ENCODE peak calls at places on chromosomes 13 and 19, in five cellular contexts. One of them, this sample, is unnamed.

GRCh38 chr19:2618611-2619010 is 83.9 kb downstream of the GNG7 start:
- DNase-seq in nephron progenitor cell: no peak
- DNase-seq in OCI-LY7: peak; percentile 71
- DNase-seq in B cell: peak; percentile 40
- DNase-seq in glutamatergic neuron: no peak
- DNase-seq in this sample: no peak

GRCh38 chr13:39016789-39017188 is 21.1 kb downstream of the PROSER1 start:
- DNase-seq in nephron progenitor cell: peak; percentile 5
- DNase-seq in OCI-LY7: peak; percentile 34
- DNase-seq in glutamatergic neuron: peak; percentile 30
- DNase-seq in B cell: no peak
- DNase-seq in this sample: peak; percentile 45

GRCh38 chr13:113273856-113274590 is 23.0 kb upstream of the LAMP1 start:
- DNase-seq in glutamatergic neuron: no peak
- DNase-seq in nephron progenitor cell: no peak
- DNase-seq in OCI-LY7: no peak
- DNase-seq in B cell: no peak
- DNase-seq in this sample: no peak

GRCh38 chr13:91632071-91632470 is 233.7 kb downstream of the GPC5 start:
- DNase-seq in nephron progenitor cell: no peak
- DNase-seq in glutamatergic neuron: no peak
- DNase-seq in OCI-LY7: no peak
- DNase-seq in B cell: no peak
- DNase-seq in this sample: no peak

GRCh38 chr13:40148103-40148502 is 492.6 kb downstream of the COG6 start:
- DNase-seq in OCI-LY7: no peak
- DNase-seq in glutamatergic neuron: no peak
- DNase-seq in B cell: no peak
- DNase-seq in nephron progenitor cell: no peak
- DNase-seq in this sample: no peak

GRCh38 chr13:41465215-41465907 is 8.0 kb downstream of the RGCC start:
- DNase-seq in nephron progenitor cell: no peak
- DNase-seq in glutamatergic neuron: no peak
- DNase-seq in OCI-LY7: peak; percentile 94
- DNase-seq in B cell: peak; percentile 48
- DNase-seq in this sample: peak; percentile 81

GRCh38 chr19:5961969-5962945 is 15.7 kb downstream of the RANBP3 start:
- DNase-seq in B cell: peak; percentile 63
- DNase-seq in glutamatergic neuron: no peak
- DNase-seq in nephron progenitor cell: no peak
- DNase-seq in OCI-LY7: peak; percentile 31
- DNase-seq in this sample: no peak

GRCh38 chr19:14563989-14564650 is 7.7 kb downstream of the NDUFB7 start:
- DNase-seq in B cell: peak; percentile 50
- DNase-seq in nephron progenitor cell: peak; percentile 48
- DNase-seq in OCI-LY7: peak; percentile 90
- DNase-seq in glutamatergic neuron: peak; percentile 52
- DNase-seq in this sample: peak; percentile 55

GRCh38 chr19:54517483-54517882 is 14.9 kb downstream of the LAIR2 start:
- DNase-seq in OCI-LY7: peak; percentile 61
- DNase-seq in glutamatergic neuron: no peak
- DNase-seq in nephron progenitor cell: peak; percentile 72
- DNase-seq in B cell: peak; percentile 63
- DNase-seq in this sample: peak; percentile 73

GRCh38 chr13:111881700-111882099 is 185.2 kb upstream of the SOX1 start:
- DNase-seq in OCI-LY7: no peak
- DNase-seq in glutamatergic neuron: no peak
- DNase-seq in nephron progenitor cell: no peak
- DNase-seq in B cell: no peak
- DNase-seq in this sample: no peak

GRCh38 chr13:75749407-75749806 is 113.3 kb downstream of the LMO7 start:
- DNase-seq in nephron progenitor cell: peak; percentile 2
- DNase-seq in OCI-LY7: no peak
- DNase-seq in B cell: no peak
- DNase-seq in glutamatergic neuron: no peak
- DNase-seq in this sample: no peak

GRCh38 chr19:48121909-48122371 is 11.3 kb upstream of the PLA2G4C start:
- DNase-seq in nephron progenitor cell: no peak
- DNase-seq in glutamatergic neuron: no peak
- DNase-seq in OCI-LY7: no peak
- DNase-seq in B cell: peak; percentile 76
- DNase-seq in this sample: peak; percentile 80

GRCh38 chr19:48122421-48122820 is 11.8 kb upstream of the PLA2G4C start:
- DNase-seq in B cell: no peak
- DNase-seq in glutamatergic neuron: no peak
- DNase-seq in nephron progenitor cell: no peak
- DNase-seq in OCI-LY7: no peak
- DNase-seq in this sample: no peak

GRCh38 chr19:48121066-48121465 is 10.4 kb upstream of the PLA2G4C start:
- DNase-seq in glutamatergic neuron: no peak
- DNase-seq in OCI-LY7: no peak
- DNase-seq in B cell: no peak
- DNase-seq in nephron progenitor cell: no peak
- DNase-seq in this sample: no peak

GRCh38 chr19:48127561-48127960 is 16.9 kb upstream of the PLA2G4C start:
- DNase-seq in glutamatergic neuron: no peak
- DNase-seq in nephron progenitor cell: no peak
- DNase-seq in B cell: no peak
- DNase-seq in OCI-LY7: no peak
- DNase-seq in this sample: no peak

GRCh38 chr19:48123907-48124675 is 13.5 kb upstream of the PLA2G4C start:
- DNase-seq in nephron progenitor cell: no peak
- DNase-seq in glutamatergic neuron: no peak
- DNase-seq in OCI-LY7: no peak
- DNase-seq in B cell: no peak
- DNase-seq in this sample: peak; percentile 58
- TF ChIP-seq CTCF in nephron progenitor cell: no peak
- TF ChIP-seq CTCF in glutamatergic neuron: no peak
- TF ChIP-seq CTCF in OCI-LY7: no peak
- TF ChIP-seq CTCF in B cell: no peak
- TF ChIP-seq CTCF in this sample: no peak

DNA sequence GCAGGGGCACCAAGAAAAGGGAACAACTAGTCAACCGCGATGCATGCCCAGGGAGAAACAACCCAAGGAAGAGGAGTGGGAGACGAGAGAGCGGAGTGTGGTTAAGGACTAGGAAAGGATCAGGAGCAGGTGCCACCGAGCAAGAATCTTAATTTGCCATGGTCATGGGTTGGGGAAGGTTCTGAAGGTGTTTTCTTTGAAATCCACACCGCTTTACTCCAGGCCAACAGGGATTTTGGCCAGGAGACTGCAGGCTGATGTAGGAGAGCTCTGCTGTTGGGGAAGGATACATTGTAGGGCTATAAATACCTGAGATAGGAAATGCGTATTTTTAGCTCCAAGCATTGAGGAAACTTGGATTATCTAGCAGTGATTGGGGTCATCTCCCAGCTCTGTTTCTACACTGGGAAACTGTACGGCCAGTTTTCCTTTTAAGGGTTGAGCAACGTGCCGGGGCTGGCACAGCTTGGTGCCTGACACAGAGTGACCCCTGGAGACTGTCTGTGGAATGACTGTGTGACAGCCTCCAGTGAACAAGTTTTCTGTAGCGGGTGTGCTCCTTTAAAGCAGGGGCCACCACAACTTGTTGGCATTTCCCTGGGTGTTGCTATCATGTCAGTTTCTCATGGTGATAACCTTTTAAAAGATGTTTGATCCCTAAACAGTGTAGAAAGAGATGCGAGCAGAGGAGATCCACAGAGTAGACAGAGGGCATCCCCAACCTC is 34.2 kb downstream of the ZNF536 start:
- DNase-seq in glutamatergic neuron: no peak
- DNase-seq in nephron progenitor cell: peak; percentile 38
- DNase-seq in B cell: no peak
- DNase-seq in OCI-LY7: no peak
- DNase-seq in this sample: peak; percentile 32
- TF ChIP-seq CTCF in glutamatergic neuron: no peak
- TF ChIP-seq CTCF in nephron progenitor cell: peak; percentile 52
- TF ChIP-seq CTCF in B cell: no peak
- TF ChIP-seq CTCF in OCI-LY7: peak; percentile 51
- TF ChIP-seq CTCF in this sample: peak; percentile 33

GRCh38 chr13:24605923-24606372 is 74.3 kb upstream of the ATP12A start:
- DNase-seq in B cell: no peak
- DNase-seq in nephron progenitor cell: no peak
- DNase-seq in OCI-LY7: no peak
- DNase-seq in glutamatergic neuron: no peak
- DNase-seq in this sample: no peak
- TF ChIP-seq CTCF in B cell: no peak
- TF ChIP-seq CTCF in nephron progenitor cell: peak; percentile 13
- TF ChIP-seq CTCF in OCI-LY7: no peak
- TF ChIP-seq CTCF in glutamatergic neuron: no peak
- TF ChIP-seq CTCF in this sample: peak; percentile 37

GRCh38 chr19:47302249-47302648 is 7.4 kb upstream of the C5AR1 start:
- DNase-seq in nephron progenitor cell: no peak
- DNase-seq in OCI-LY7: no peak
- DNase-seq in glutamatergic neuron: no peak
- DNase-seq in B cell: no peak
- DNase-seq in this sample: no peak
- TF ChIP-seq CTCF in nephron progenitor cell: no peak
- TF ChIP-seq CTCF in OCI-LY7: no peak
- TF ChIP-seq CTCF in glutamatergic neuron: no peak
- TF ChIP-seq CTCF in B cell: no peak
- TF ChIP-seq CTCF in this sample: no peak

GRCh38 chr19:7926021-7926726 is at the start of gene CTXN1:
- DNase-seq in OCI-LY7: peak; percentile 73
- DNase-seq in B cell: peak; percentile 96
- DNase-seq in nephron progenitor cell: peak; percentile 94
- DNase-seq in glutamatergic neuron: peak; percentile 91
- DNase-seq in this sample: peak; percentile 97
- TF ChIP-seq CTCF in OCI-LY7: no peak
- TF ChIP-seq CTCF in B cell: no peak
- TF ChIP-seq CTCF in nephron progenitor cell: no peak
- TF ChIP-seq CTCF in glutamatergic neuron: no peak
- TF ChIP-seq CTCF in this sample: no peak

DNA sequence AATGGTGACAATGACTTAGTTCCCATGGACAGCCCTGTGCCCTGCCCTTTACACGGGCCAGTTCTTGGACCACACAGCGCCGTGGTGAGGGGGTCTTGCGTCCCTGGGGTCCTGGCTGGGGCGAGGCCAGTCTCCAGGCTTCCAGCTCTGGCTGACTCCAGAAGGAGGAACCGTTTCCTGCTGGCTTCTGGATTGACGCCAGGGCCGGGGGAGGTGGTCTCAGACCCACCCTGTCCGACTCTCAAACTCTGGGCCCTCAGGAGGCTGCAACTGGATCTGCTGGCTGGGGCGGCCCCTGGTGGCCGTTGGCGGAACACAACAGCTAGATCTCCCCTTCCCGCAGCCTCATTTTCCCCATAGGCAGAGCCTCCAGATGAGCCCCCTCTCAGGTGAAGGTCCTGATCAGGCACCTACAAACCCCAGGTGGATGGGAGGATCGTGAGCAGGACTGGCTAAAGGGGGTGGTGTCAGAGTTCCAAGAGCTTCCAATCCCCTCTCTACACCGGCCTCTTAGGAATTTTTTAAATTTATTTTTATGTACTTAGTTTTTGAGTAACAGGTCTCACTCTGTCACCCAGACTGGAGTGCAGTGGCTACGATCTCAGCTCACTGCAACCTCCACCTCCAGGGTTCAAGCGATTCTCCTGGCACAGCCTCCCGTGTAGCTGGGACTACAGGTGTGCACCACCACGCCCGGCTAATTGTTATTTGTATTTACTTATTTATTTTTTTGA is 8.0 kb downstream of the CCDC194 start:
- DNase-seq in glutamatergic neuron: peak; percentile 73
- DNase-seq in nephron progenitor cell: peak; percentile 79
- DNase-seq in OCI-LY7: peak; percentile 74
- DNase-seq in B cell: peak; percentile 80
- DNase-seq in this sample: peak; percentile 80
- TF ChIP-seq CTCF in glutamatergic neuron: peak; percentile 90
- TF ChIP-seq CTCF in nephron progenitor cell: peak; percentile 88
- TF ChIP-seq CTCF in OCI-LY7: peak; percentile 93
- TF ChIP-seq CTCF in B cell: peak; percentile 93
- TF ChIP-seq CTCF in this sample: peak; percentile 96

This sample was measured in GM13977.